ENCODE peak calls at places on chromosomes 13 and 19, in six cellular contexts. One of them, this sample, is unnamed.
A peak's percentile ranks its signal among the peaks of the same experiment; 100 is the strongest.

GRCh38 chr19:10419646-10420443 is 493 bp upstream of the PDE4A start:
- DNase-seq in OCI-LY7: peak; percentile 97
- DNase-seq in PC-9: no peak
- DNase-seq in GM23338: peak; percentile 97
- DNase-seq in MM.1S: peak; percentile 93
- DNase-seq in hepatocyte: peak; percentile 28
- DNase-seq in this sample: peak; percentile 86

GRCh38 chr13:19153782-19154450 is 27.7 kb downstream of the TUBA3C start:
- DNase-seq in PC-9: no peak
- DNase-seq in MM.1S: no peak
- DNase-seq in OCI-LY7: no peak
- DNase-seq in GM23338: no peak
- DNase-seq in hepatocyte: no peak
- DNase-seq in this sample: peak; percentile 60

GRCh38 chr19:31173991-31174390 is 175.2 kb downstream of the TSHZ3 start:
- DNase-seq in PC-9: no peak
- DNase-seq in MM.1S: no peak
- DNase-seq in OCI-LY7: no peak
- DNase-seq in GM23338: no peak
- DNase-seq in hepatocyte: no peak
- DNase-seq in this sample: no peak

GRCh38 chr13:68588623-68589022 is 1358.5 kb upstream of the PCDH9 start:
- DNase-seq in OCI-LY7: peak; percentile 11
- DNase-seq in PC-9: no peak
- DNase-seq in MM.1S: peak; percentile 17
- DNase-seq in GM23338: no peak
- DNase-seq in hepatocyte: no peak
- DNase-seq in this sample: peak; percentile 66

GRCh38 chr13:51858433-51859247 is 3.1 kb upstream of the CCDC70 start:
- DNase-seq in GM23338: peak; percentile 38
- DNase-seq in OCI-LY7: no peak
- DNase-seq in hepatocyte: no peak
- DNase-seq in PC-9: no peak
- DNase-seq in MM.1S: no peak
- DNase-seq in this sample: no peak

GRCh38 chr19:54462713-54463530 is 656 bp downstream of the LENG9 start:
- DNase-seq in PC-9: peak; percentile 72
- DNase-seq in MM.1S: peak; percentile 59
- DNase-seq in hepatocyte: peak; percentile 73
- DNase-seq in OCI-LY7: peak; percentile 62
- DNase-seq in GM23338: peak; percentile 81
- DNase-seq in this sample: peak; percentile 67

GRCh38 chr19:52188822-52189744 is 769 bp upstream of the PPP2R1A start:
- DNase-seq in GM23338: peak; percentile 66
- DNase-seq in hepatocyte: peak; percentile 73
- DNase-seq in MM.1S: no peak
- DNase-seq in PC-9: no peak
- DNase-seq in OCI-LY7: no peak
- DNase-seq in this sample: peak; percentile 51

GRCh38 chr13:110883539-110883938 is 31.3 kb downstream of the ANKRD10 start:
- DNase-seq in GM23338: no peak
- DNase-seq in PC-9: no peak
- DNase-seq in hepatocyte: no peak
- DNase-seq in OCI-LY7: no peak
- DNase-seq in MM.1S: no peak
- DNase-seq in this sample: no peak

GRCh38 chr19:23817519-23817918 is 58.8 kb upstream of the ZNF681 start:
- DNase-seq in OCI-LY7: peak; percentile 82
- DNase-seq in MM.1S: peak; percentile 73
- DNase-seq in PC-9: no peak
- DNase-seq in hepatocyte: peak; percentile 47
- DNase-seq in GM23338: peak; percentile 84
- DNase-seq in this sample: peak; percentile 63

GRCh38 chr19:17604372-17605025 is 49.0 kb downstream of the COLGALT1 start:
- DNase-seq in OCI-LY7: no peak
- DNase-seq in hepatocyte: no peak
- DNase-seq in PC-9: no peak
- DNase-seq in MM.1S: no peak
- DNase-seq in GM23338: no peak
- DNase-seq in this sample: no peak

GRCh38 chr13:75749407-75749806 is 113.3 kb downstream of the LMO7 start:
- DNase-seq in PC-9: no peak
- DNase-seq in hepatocyte: no peak
- DNase-seq in GM23338: peak; percentile 17
- DNase-seq in MM.1S: no peak
- DNase-seq in OCI-LY7: no peak
- DNase-seq in this sample: no peak

GRCh38 chr19:35248310-35249145 is at the start of gene LSR:
- DNase-seq in hepatocyte: peak; percentile 95
- DNase-seq in OCI-LY7: peak; percentile 99
- DNase-seq in MM.1S: peak; percentile 96
- DNase-seq in GM23338: peak; percentile 98
- DNase-seq in PC-9: peak; percentile 95
- DNase-seq in this sample: no peak

GRCh38 chr13:21625366-21625765 is 21.4 kb upstream of the MICU2 start:
- DNase-seq in GM23338: peak; percentile 53
- DNase-seq in OCI-LY7: peak; percentile 50
- DNase-seq in hepatocyte: peak; percentile 42
- DNase-seq in PC-9: no peak
- DNase-seq in MM.1S: peak; percentile 67
- DNase-seq in this sample: peak; percentile 82

GRCh38 chr19:14363203-14364097 is 17.8 kb upstream of the ADGRE5 start:
- DNase-seq in PC-9: peak; percentile 72
- DNase-seq in GM23338: peak; percentile 94
- DNase-seq in MM.1S: no peak
- DNase-seq in OCI-LY7: no peak
- DNase-seq in hepatocyte: peak; percentile 69
- DNase-seq in this sample: no peak

DNA sequence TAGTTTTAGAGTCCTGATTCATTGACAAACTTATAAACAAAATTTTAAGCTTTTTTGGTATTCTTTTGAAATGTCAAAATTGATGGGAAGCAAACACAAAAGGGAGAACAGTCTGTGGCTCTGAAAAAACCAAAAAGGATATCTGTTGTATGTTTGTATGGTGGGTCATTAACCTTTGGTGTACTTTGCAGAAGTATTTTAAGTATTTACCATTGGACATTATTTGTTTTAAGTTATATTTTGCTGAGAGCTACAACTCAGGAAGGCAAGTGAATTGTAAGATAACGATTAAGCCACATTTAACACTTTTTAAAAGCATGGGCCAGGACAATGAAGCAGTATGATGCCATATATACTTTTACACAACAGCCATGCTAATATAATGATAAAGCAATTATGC is 15.2 kb downstream of the LPAR6 start:
- DNase-seq in OCI-LY7: no peak
- DNase-seq in PC-9: no peak
- DNase-seq in hepatocyte: no peak
- DNase-seq in GM23338: no peak
- DNase-seq in MM.1S: no peak
- DNase-seq in this sample: no peak
- H3K9me2 ChIP-seq in OCI-LY7: no peaks in the 10 kb centered on the region
- H3K9me2 ChIP-seq in PC-9: no peaks in the 10 kb centered on the region
- H3K9me2 ChIP-seq in hepatocyte: no peaks in the 10 kb centered on the region
- H3K9me2 ChIP-seq in GM23338: no peaks in the 10 kb centered on the region
- H3K9me2 ChIP-seq in MM.1S: no peaks in the 10 kb centered on the region
- H3K9me2 ChIP-seq in this sample: no peaks in the 10 kb centered on the region

GRCh38 chr19:11558881-11559828 is at the start of gene ELOF1:
- DNase-seq in PC-9: peak; percentile 97
- DNase-seq in MM.1S: peak; percentile 99
- DNase-seq in OCI-LY7: peak; percentile 99
- DNase-seq in hepatocyte: peak; percentile 100
- DNase-seq in GM23338: peak; percentile 100
- DNase-seq in this sample: peak; percentile 100
- H2AFZ ChIP-seq in PC-9: peak within 1 kb of the TSS; percentile 94
- H2AFZ ChIP-seq in MM.1S: peak within 1 kb of the TSS; percentile 94
- H2AFZ ChIP-seq in OCI-LY7: peak within 1 kb of the TSS; percentile 37
- H2AFZ ChIP-seq in hepatocyte: peak within 1 kb of the TSS; percentile 87
- H2AFZ ChIP-seq in GM23338: peak within 1 kb of the TSS; percentile 56
- H2AFZ ChIP-seq in this sample: peak within 1 kb of the TSS; percentile 69

GRCh38 chr13:113735194-113735593 is 23.8 kb upstream of the TMEM255B start:
- DNase-seq in OCI-LY7: no peak
- DNase-seq in MM.1S: no peak
- DNase-seq in hepatocyte: no peak
- DNase-seq in PC-9: no peak
- DNase-seq in GM23338: no peak
- DNase-seq in this sample: no peak

GRCh38 chr13:113736258-113736731 is 22.7 kb upstream of the TMEM255B start:
- DNase-seq in OCI-LY7: no peak
- DNase-seq in hepatocyte: no peak
- DNase-seq in PC-9: no peak
- DNase-seq in MM.1S: no peak
- DNase-seq in GM23338: no peak
- DNase-seq in this sample: no peak

GRCh38 chr13:113734099-113734825 is 24.8 kb upstream of the TMEM255B start:
- DNase-seq in MM.1S: no peak
- DNase-seq in PC-9: no peak
- DNase-seq in GM23338: no peak
- DNase-seq in OCI-LY7: no peak
- DNase-seq in hepatocyte: no peak
- DNase-seq in this sample: no peak

GRCh38 chr13:113735750-113736149 is 23.3 kb upstream of the TMEM255B start:
- DNase-seq in MM.1S: no peak
- DNase-seq in OCI-LY7: no peak
- DNase-seq in hepatocyte: no peak
- DNase-seq in GM23338: no peak
- DNase-seq in PC-9: no peak
- DNase-seq in this sample: no peak

GRCh38 chr13:113734826-113735125 is 24.2 kb upstream of the TMEM255B start:
- DNase-seq in hepatocyte: no peak
- DNase-seq in MM.1S: no peak
- DNase-seq in OCI-LY7: no peak
- DNase-seq in GM23338: no peak
- DNase-seq in PC-9: no peak
- DNase-seq in this sample: no peak
- H3K9me2 ChIP-seq in hepatocyte: no peaks in the 10 kb centered on the region
- H3K9me2 ChIP-seq in MM.1S: no peaks in the 10 kb centered on the region
- H3K9me2 ChIP-seq in OCI-LY7: no peaks in the 10 kb centered on the region
- H3K9me2 ChIP-seq in GM23338: no peaks in the 10 kb centered on the region
- H3K9me2 ChIP-seq in PC-9: no peaks in the 10 kb centered on the region
- H3K9me2 ChIP-seq in this sample: no peaks in the 10 kb centered on the region

GRCh38 chr13:33917135-33917534 is 99.2 kb downstream of the RFC3 start:
- DNase-seq in MM.1S: no peak
- DNase-seq in GM23338: no peak
- DNase-seq in PC-9: no peak
- DNase-seq in OCI-LY7: no peak
- DNase-seq in hepatocyte: no peak
- DNase-seq in this sample: no peak

DNA sequence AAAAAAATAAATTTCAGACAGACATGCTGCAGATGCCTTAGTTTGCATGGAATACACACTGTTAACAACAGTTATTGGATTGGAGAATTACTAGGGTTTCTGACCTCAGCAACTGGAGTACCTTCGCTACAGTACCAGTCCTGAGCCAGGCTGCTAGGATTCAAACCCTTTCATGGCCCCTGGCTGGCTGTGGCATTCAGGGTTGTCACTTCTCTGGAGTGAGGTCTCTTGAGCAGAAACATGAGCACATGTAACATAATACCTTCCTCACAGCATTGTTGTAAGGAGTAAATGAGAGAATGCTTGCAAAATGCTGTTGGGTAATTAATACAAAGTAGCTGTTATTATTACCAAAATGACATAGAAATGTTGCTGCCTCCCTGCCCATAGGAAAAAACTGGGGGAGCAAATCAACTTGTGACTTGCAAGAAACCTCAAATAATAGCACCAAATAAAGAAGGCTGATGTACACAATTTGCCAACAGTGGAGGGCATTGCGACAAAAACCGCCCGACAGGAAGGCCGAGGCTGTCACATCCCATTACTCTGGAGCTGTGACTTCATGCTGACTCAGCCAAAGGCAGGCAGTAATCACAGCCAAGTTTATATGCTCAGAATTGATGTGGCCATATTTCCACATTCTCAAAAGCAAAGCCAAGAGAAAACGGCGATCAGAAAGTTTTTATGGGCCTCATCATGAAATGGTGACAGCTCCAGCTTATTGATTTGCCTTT is 100.4 kb downstream of the RFC3 start:
- DNase-seq in PC-9: peak; percentile 23
- DNase-seq in GM23338: no peak
- DNase-seq in OCI-LY7: no peak
- DNase-seq in hepatocyte: no peak
- DNase-seq in MM.1S: no peak
- DNase-seq in this sample: no peak
- H2AFZ ChIP-seq in PC-9: peak overlapping the region; percentile 57
- H2AFZ ChIP-seq in GM23338: no peak overlapping the region
- H2AFZ ChIP-seq in OCI-LY7: no peak overlapping the region
- H2AFZ ChIP-seq in hepatocyte: no peak overlapping the region
- H2AFZ ChIP-seq in MM.1S: no peak overlapping the region
- H2AFZ ChIP-seq in this sample: no peak overlapping the region

DNA sequence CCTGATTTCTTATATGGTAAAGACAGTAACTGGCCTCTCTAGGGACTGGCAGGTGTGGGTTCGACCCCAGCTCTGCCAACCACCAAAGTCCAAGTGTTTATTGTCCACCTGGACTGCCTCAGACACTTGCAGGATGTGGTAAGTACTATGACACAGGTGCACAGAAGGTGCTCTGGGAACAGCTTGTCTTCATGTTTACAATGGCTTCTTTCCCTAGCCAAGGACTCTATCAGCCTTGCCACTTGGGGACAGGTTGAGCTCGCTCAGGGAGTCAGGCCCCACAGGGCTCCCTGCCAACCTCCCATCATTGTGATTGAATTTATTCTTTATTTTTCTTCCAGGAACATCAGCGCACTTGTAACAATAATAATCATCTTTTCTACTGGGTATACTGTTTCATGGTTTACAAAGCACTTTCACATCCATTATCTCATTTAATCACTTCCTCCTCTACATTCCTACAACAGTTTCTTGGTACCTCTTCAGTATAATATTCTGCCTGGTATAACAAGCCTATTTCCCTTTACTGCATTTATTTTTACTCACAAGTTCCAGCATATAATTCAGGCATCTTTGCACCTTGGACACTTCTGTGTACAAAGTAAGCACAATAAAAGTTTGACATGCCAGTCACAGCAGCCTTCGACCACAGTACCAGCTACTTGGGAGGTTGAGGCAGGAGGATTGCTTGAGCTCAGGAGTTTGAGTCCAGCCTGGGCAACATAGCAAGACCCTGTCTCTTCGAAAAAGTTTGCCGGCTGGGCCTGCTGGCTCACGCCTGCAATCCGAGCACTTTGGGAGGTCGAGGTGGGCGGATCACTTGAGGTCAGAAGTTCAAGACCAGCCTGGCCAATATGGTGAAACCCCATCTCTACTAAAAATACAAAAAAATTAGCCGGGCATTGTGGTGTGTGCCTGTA is 24.2 kb upstream of the GATAD2A start:
- DNase-seq in OCI-LY7: peak; percentile 77
- DNase-seq in MM.1S: peak; percentile 64
- DNase-seq in hepatocyte: no peak
- DNase-seq in PC-9: peak; percentile 26
- DNase-seq in GM23338: no peak
- DNase-seq in this sample: no peak
- H3K9me2 ChIP-seq in OCI-LY7: no peaks in the 10 kb centered on the region
- H3K9me2 ChIP-seq in MM.1S: no peaks in the 10 kb centered on the region
- H3K9me2 ChIP-seq in hepatocyte: no peaks in the 10 kb centered on the region
- H3K9me2 ChIP-seq in PC-9: no peaks in the 10 kb centered on the region
- H3K9me2 ChIP-seq in GM23338: peaks cover 7% of the 10 kb centered on the region
- H3K9me2 ChIP-seq in this sample: no peaks in the 10 kb centered on the region

GRCh38 chr13:42345367-42345766 is 73.4 kb downstream of the AKAP11 start:
- DNase-seq in PC-9: no peak
- DNase-seq in hepatocyte: no peak
- DNase-seq in GM23338: no peak
- DNase-seq in OCI-LY7: no peak
- DNase-seq in MM.1S: no peak
- DNase-seq in this sample: no peak
- H2AFZ ChIP-seq in PC-9: no peak overlapping the region
- H2AFZ ChIP-seq in hepatocyte: no peak overlapping the region
- H2AFZ ChIP-seq in GM23338: no peak overlapping the region
- H2AFZ ChIP-seq in OCI-LY7: no peak overlapping the region
- H2AFZ ChIP-seq in MM.1S: no peak overlapping the region
- H2AFZ ChIP-seq in this sample: no peak overlapping the region

GRCh38 chr13:113296842-113297369 is at the start of gene LAMP1:
- DNase-seq in PC-9: peak; percentile 98
- DNase-seq in OCI-LY7: peak; percentile 96
- DNase-seq in MM.1S: peak; percentile 97
- DNase-seq in GM23338: peak; percentile 97
- DNase-seq in hepatocyte: peak; percentile 99
- DNase-seq in this sample: peak; percentile 99
- H3K9me2 ChIP-seq in PC-9: no peaks in the 10 kb centered on the region
- H3K9me2 ChIP-seq in OCI-LY7: no peaks in the 10 kb centered on the region
- H3K9me2 ChIP-seq in MM.1S: no peaks in the 10 kb centered on the region
- H3K9me2 ChIP-seq in GM23338: no peaks in the 10 kb centered on the region
- H3K9me2 ChIP-seq in hepatocyte: no peaks in the 10 kb centered on the region
- H3K9me2 ChIP-seq in this sample: no peaks in the 10 kb centered on the region